ENCODE peak calls at places on chromosomes 6 and 20, in nine cellular contexts. B, Y, C, K, U, W, X, R and F are unnamed samples.
A peak's percentile ranks its signal among the peaks of the same experiment; 100 is the strongest.

GRCh38 chr20:7841291-7841966 is 98.8 kb downstream of the HAO1 start:
- DNase-seq in B (peak; percentile 66), Y (peak; percentile 70), C (no peak), K (no peak), U (no peak), W (no peak), X (no peak), R (peak; percentile 89), F (peak; percentile 73)

GRCh38 chr6:149075616-149076354 is 241.7 kb upstream of the TAB2 start:
- DNase-seq in B (no peak), Y (peak; percentile 52), C (no peak), K (peak; percentile 6), U (no peak), W (no peak), X (no peak), R (peak; percentile 62), F (peak; percentile 37)

GRCh38 chr6:43860285-43860684 is 90.3 kb downstream of the VEGFA start:
- DNase-seq in B (no peak), Y (no peak), C (no peak), K (peak; percentile 39), U (no peak), W (no peak), X (no peak), R (no peak), F (peak; percentile 39)

GRCh38 chr20:6848992-6849391 is 81.5 kb downstream of the BMP2 start:
- DNase-seq in B (no peak), Y (no peak), C (no peak), K (no peak), U (no peak), W (no peak), X (no peak), R (no peak), F (no peak)

GRCh38 chr6:50663806-50664205 is 49.5 kb upstream of the TFAP2D start:
- DNase-seq in B (no peak), Y (no peak), C (no peak), K (no peak), U (no peak), W (no peak), X (no peak), R (no peak), F (no peak)

GRCh38 chr6:75386050-75386770 is 101.6 kb upstream of the TMEM30A start:
- DNase-seq in B (peak; percentile 87), Y (peak; percentile 53), C (no peak), K (no peak), U (no peak), W (no peak), X (no peak), R (peak; percentile 86), F (peak; percentile 79)

GRCh38 chr6:680204-680603 is 12.7 kb downstream of the EXOC2 start:
- DNase-seq in B (no peak), Y (no peak), C (no peak), K (no peak), U (no peak), W (no peak), X (no peak), R (no peak), F (no peak)

GRCh38 chr6:125245523-125246264 is 56.1 kb downstream of the HDDC2 start:
- DNase-seq in B (no peak), Y (no peak), C (no peak), K (peak; percentile 32), U (no peak), W (no peak), X (no peak), R (no peak), F (no peak)

GRCh38 chr20:53658973-53659372 is 65.3 kb upstream of the ZNF217 start:
- DNase-seq in B (no peak), Y (no peak), C (no peak), K (no peak), U (no peak), W (no peak), X (no peak), R (no peak), F (no peak)

GRCh38 chr6:13917141-13917540 is 7.6 kb upstream of the RNF182 start:
- DNase-seq in B (no peak), Y (no peak), C (no peak), K (no peak), U (no peak), W (no peak), X (no peak), R (no peak), F (no peak)

GRCh38 chr6:112253505-112253841 is 894 bp downstream of the LAMA4 start:
- DNase-seq in B (no peak), Y (no peak), C (no peak), K (peak; percentile 59), U (no peak), W (peak; percentile 37), X (peak; percentile 2), R (peak; percentile 46), F (no peak)

GRCh38 chr6:126307859-126308258 is 32.1 kb upstream of the CENPW start:
- DNase-seq in B (peak; percentile 64), Y (peak; percentile 56), C (no peak), K (no peak), U (no peak), W (no peak), X (no peak), R (peak; percentile 74), F (peak; percentile 71)

GRCh38 chr20:1907586-1907985 is 12.4 kb downstream of the SIRPA start:
- DNase-seq in B (no peak), Y (peak; percentile 16), C (no peak), K (no peak), U (no peak), W (no peak), X (no peak), R (peak; percentile 35), F (peak; percentile 44)

GRCh38 chr20:38973546-38974120 is 11.5 kb downstream of the DHX35 start:
- DNase-seq in B (no peak), Y (peak; percentile 58), C (no peak), K (no peak), U (no peak), W (no peak), X (no peak), R (peak; percentile 58), F (peak; percentile 77)